ENCODE peak calls at places on chromosomes 11 and 22, in eight cellular contexts. G is AG09309, M is fibroblast of lung, B is heart left ventricle, L is lower lobe of right lung, C is fibroblast of pulmonary artery, E is astrocyte of the spinal cord, J is lung. U is an unnamed sample.

GRCh38 chr11:61042961-61043540 is 59.2 kb upstream of the CD5 start:
- DNase-seq in C (no peak), M (no peak), G (no peak), E (no peak), J (no peak), L (no peak), B (no peak), U (no peak)

GRCh38 chr22:19988331-19988808 is 28.3 kb downstream of the ARVCF start:
- DNase-seq in E (no peak), B (no peak), J (no peak), C (no peak), L (no peak), G (no peak), M (no peak), U (no peak)

GRCh38 chr22:43228330-43228729 is 41.4 kb upstream of the TTLL12 start:
- DNase-seq in B (no peak), L (no peak), C (peak), M (no peak), E (peak), J (no peak), G (no peak), U (peak)

GRCh38 chr22:22943521-22944267 is 56.1 kb downstream of the IGLL5 start:
- DNase-seq in J (no peak), B (no peak), M (no peak), L (no peak), C (no peak), E (no peak), G (no peak), U (no peak)

GRCh38 chr11:2088746-2089535 is 50.2 kb downstream of the IGF2 start:
- DNase-seq in C (no peak), E (no peak), L (peak), B (no peak), M (no peak), J (no peak), G (no peak), U (no peak)

GRCh38 chr22:19667872-19668740 is 46.2 kb upstream of the SEPTIN5 start:
- DNase-seq in C (no peak), E (no peak), J (no peak), M (no peak), B (no peak), L (no peak), G (no peak), U (no peak)

GRCh38 chr11:130979386-130979972 is 63.2 kb upstream of the SNX19 start:
- DNase-seq in G (peak), L (no peak), M (peak), B (no peak), E (peak), C (peak), J (no peak), U (no peak)

GRCh38 chr11:46278387-46279173 is 1.1 kb downstream of the CREB3L1 start:
- DNase-seq in L (peak), E (peak), M (peak), B (peak), C (peak), G (no peak), J (no peak), U (peak)

GRCh38 chr11:6258571-6258998 is 1.1 kb upstream of the CCKBR start:
- DNase-seq in G (no peak), M (peak), L (no peak), B (no peak), C (no peak), E (no peak), J (no peak), U (no peak)

GRCh38 chr11:61347916-61348461 is 13.7 kb downstream of the CYB561A3 start:
- DNase-seq in J (no peak), M (no peak), E (peak), L (no peak), B (no peak), C (peak), G (no peak), U (no peak)

GRCh38 chr11:114586797-114587196 is 8.8 kb downstream of the NXPE4 start:
- DNase-seq in M (no peak), G (no peak), J (no peak), L (no peak), E (no peak), B (no peak), C (peak), U (no peak)

GRCh38 chr11:27599217-27599616 is 92.6 kb upstream of the LIN7C start:
- DNase-seq in L (no peak), G (no peak), J (no peak), E (no peak), B (no peak), C (no peak), M (no peak), U (no peak)

GRCh38 chr22:46547883-46548244 is 10.4 kb upstream of the CELSR1 start:
- DNase-seq in J (peak), M (peak), G (peak), C (peak), L (peak), E (peak), B (peak), U (peak)

GRCh38 chr11:73851046-73851764 is 25.4 kb downstream of the COA4 start:
- DNase-seq in M (no peak), J (no peak), G (no peak), B (no peak), L (no peak), C (no peak), E (no peak), U (no peak)

GRCh38 chr11:126403039-126403438 is 47.6 kb downstream of the ST3GAL4 start:
- DNase-seq in E (no peak), B (no peak), M (no peak), C (no peak), G (no peak), L (no peak), J (no peak), U (peak)

GRCh38 chr11:120579601-120580000 is 68.1 kb downstream of the GRIK4 start:
- DNase-seq in B (no peak), G (no peak), M (no peak), E (no peak), L (peak), J (no peak), C (no peak), U (no peak)
- TF ChIP-seq CTCF in B (no peak), G (no peak), M (no peak), E (no peak), L (no peak), J (no peak), C (no peak), U (no peak)

GRCh38 chr11:70270104-70270876 is at the start of gene PPFIA1:
- DNase-seq in M (peak), G (peak), B (peak), J (peak), L (peak), E (peak), C (peak), U (peak)
- TF ChIP-seq CTCF in M (no peak), G (no peak), B (peak), J (no peak), L (no peak), E (no peak), C (no peak), U (no peak)

GRCh38 chr11:86749861-86750401 is 50.4 kb upstream of the PRSS23 start:
- DNase-seq in G (no peak), B (no peak), J (no peak), M (no peak), E (no peak), C (no peak), L (no peak), U (no peak)

GRCh38 chr11:86748296-86748695 is 52.0 kb upstream of the PRSS23 start:
- DNase-seq in J (no peak), G (peak), E (peak), B (no peak), L (no peak), C (no peak), M (peak), U (no peak)

GRCh38 chr11:86747801-86748200 is 52.5 kb upstream of the PRSS23 start:
- DNase-seq in L (no peak), J (no peak), B (no peak), M (no peak), E (no peak), C (no peak), G (no peak), U (no peak)

GRCh38 chr11:86746509-86746908 is 53.8 kb upstream of the PRSS23 start:
- DNase-seq in E (no peak), C (no peak), J (no peak), L (no peak), B (no peak), M (no peak), G (no peak), U (no peak)

GRCh38 chr11:86749376-86749775 is 51.0 kb upstream of the PRSS23 start:
- DNase-seq in J (no peak), E (no peak), C (no peak), G (no peak), L (no peak), M (no peak), B (no peak), U (no peak)
- TF ChIP-seq CTCF in J (no peak), E (no peak), C (peak), G (peak), L (no peak), M (peak), B (no peak), U (no peak)

DNA sequence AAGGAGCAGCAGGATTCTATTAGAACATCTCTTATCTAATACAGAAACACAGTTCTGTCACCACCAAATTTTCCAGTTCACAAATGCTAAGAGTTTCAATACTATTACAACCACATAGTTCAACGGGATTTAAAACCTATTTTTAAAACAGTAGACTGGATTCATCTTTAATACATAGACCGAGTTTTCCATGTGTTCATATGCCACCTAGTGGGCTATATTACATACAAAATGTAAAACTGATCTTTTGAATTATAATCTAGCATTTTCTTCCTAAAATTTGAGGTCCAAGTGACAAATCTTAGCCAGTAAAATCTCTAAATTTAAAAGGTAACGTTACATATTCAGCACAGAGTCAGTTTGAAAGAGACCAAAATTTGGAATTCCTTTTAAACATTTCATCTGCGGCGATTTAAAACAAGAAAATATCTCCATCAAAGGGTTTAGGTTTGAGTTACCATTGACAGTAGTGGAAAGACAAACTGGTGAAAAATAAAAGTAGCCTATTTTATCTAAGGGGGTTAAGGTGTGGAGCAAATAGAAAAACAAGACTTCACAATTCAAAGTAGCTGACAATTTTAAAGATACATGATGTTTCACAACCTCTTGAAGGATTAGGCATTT is 269.3 kb upstream of the MPPED2 start:
- DNase-seq in E (peak), M (peak), J (no peak), C (peak), G (no peak), B (no peak), L (no peak), U (no peak)
- TF ChIP-seq CTCF in E (no peak), M (peak), J (no peak), C (peak), G (no peak), B (peak), L (peak), U (no peak)

DNA sequence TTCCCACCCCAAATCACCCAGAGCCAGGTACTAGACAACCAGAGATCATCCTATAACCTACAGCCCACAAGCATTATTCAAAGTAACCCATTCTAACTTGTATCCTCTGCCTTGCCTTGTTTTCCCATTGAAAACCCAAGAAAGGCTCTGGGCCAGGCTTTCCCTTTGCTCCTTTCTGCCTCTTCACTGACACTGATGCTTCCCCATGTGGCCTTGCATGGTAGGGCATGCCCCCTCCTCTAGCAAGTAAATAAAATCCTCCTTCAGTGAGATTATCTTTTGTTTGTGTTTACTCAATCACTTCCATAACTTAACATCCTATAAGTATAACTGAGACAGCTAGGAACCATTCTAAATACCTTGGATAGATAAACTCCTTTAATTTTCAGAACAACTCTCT is 65.6 kb upstream of the FAR1 start:
- DNase-seq in E (no peak), M (no peak), L (no peak), B (no peak), J (no peak), C (no peak), G (no peak), U (no peak)
- TF ChIP-seq CTCF in E (no peak), M (no peak), L (no peak), B (no peak), J (no peak), C (no peak), G (no peak), U (no peak)

GRCh38 chr11:33672273-33672672 is 28.4 kb downstream of the C11orf91 start:
- DNase-seq in G (no peak), E (no peak), M (no peak), J (no peak), B (no peak), L (no peak), C (no peak), U (no peak)
- TF ChIP-seq CTCF in G (no peak), E (no peak), M (no peak), J (no peak), B (no peak), L (no peak), C (no peak), U (no peak)

GRCh38 chr11:90246468-90246867 is 23.6 kb upstream of the CHORDC1 start:
- DNase-seq in M (no peak), L (no peak), E (no peak), B (no peak), G (no peak), C (no peak), J (no peak), U (no peak)

GRCh38 chr11:90243534-90243933 is 20.7 kb upstream of the CHORDC1 start:
- DNase-seq in C (no peak), G (no peak), L (no peak), M (no peak), E (no peak), B (no peak), J (no peak), U (no peak)

GRCh38 chr11:90241414-90241813 is 18.6 kb upstream of the CHORDC1 start:
- DNase-seq in E (no peak), C (no peak), B (no peak), M (no peak), J (no peak), L (no peak), G (no peak), U (no peak)

GRCh38 chr11:90237004-90237403 is 14.2 kb upstream of the CHORDC1 start:
- DNase-seq in L (no peak), C (no peak), B (no peak), M (no peak), G (no peak), J (no peak), E (no peak), U (no peak)

DNA sequence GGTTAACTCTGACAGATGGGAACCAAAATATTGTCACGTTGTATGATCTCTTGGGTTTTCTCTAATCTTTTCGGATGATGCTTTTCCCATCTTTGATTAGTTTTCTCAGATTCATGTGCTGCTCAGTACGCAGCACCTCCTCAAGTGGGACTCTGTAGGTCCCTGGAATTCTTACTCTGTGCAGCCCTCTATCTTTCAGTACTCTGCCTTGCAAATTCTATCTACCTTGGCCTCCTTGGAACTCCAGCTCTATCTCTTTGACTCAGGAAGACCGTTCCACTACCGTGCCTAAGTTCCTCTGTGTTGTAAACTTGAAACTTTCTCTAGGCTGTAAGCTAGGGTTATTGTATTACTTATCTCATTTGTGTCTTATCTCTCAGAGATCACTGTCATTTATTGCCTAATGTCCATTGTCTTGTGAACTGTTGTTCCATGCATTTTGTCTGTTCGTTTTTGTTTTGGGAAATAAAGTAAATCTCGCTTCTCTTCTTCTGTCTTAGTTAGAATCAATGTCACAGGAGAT is 20.1 kb upstream of the CHORDC1 start:
- DNase-seq in B (no peak), L (no peak), J (no peak), E (no peak), C (no peak), G (no peak), M (no peak), U (no peak)
- TF ChIP-seq CTCF in B (no peak), L (no peak), J (no peak), E (no peak), C (no peak), G (no peak), M (no peak), U (no peak)